ENCODE peak calls at places on chromosomes 16 and 17, in ten cellular contexts. C is activated CD8-positive, alpha-beta T cell treated with anti-CD3 and anti-CD28 coated beads for 36 hours; H is RCC 7860; O is Right ventricle myocardium superior; V is activated gamma-delta T cell; S is naive B cell; M is HFF-Myc; T is activated CD8-positive, alpha-beta memory T cell treated with anti-CD3 and anti-CD28 coated beads, Interleukin-2, amount 10 ng/mL, durations not matched to agents 7 days and 5 days; Y is amniotic epithelial cell; L is stimulated activated CD4-positive, alpha-beta T cell treated with anti-CD3 and anti-CD28 coated beads, Interleukin-1b, Interleukin-23, amount 100 ng/mL, for 1 hour. Z is an unnamed sample.
A peak's percentile ranks its signal among the peaks of the same experiment; 100 is the strongest.

GRCh38 chr16:82059983-82060421 is 24.9 kb downstream of the HSD17B2 start:
- DNase-seq in C (no peak), H (no peak), O (no peak), V (no peak), S (no peak), M (no peak), T (no peak), Y (peak; percentile 82), L (no peak), Z (no peak)

GRCh38 chr17:49510059-49510719 is 15.1 kb downstream of the NGFR start:
- DNase-seq in C (no peak), H (no peak), O (no peak), V (no peak), S (no peak), M (no peak), T (no peak), Y (no peak), L (no peak), Z (no peak)

GRCh38 chr16:73068546-73069401 is 20.8 kb upstream of the ZFHX3 start:
- DNase-seq in C (no peak), H (peak; percentile 83), O (peak; percentile 85), V (no peak), S (no peak), M (peak; percentile 74), T (no peak), Y (peak; percentile 94), L (no peak), Z (no peak)

GRCh38 chr17:80105762-80106161 is 4.4 kb downstream of the GAA start:
- DNase-seq in C (no peak), H (no peak), O (peak; percentile 41), V (no peak), S (no peak), M (no peak), T (no peak), Y (no peak), L (no peak), Z (no peak)

GRCh38 chr17:76166168-76166567 is 25.1 kb upstream of the FOXJ1 start:
- DNase-seq in C (no peak), H (no peak), O (no peak), V (no peak), S (no peak), M (no peak), T (no peak), Y (no peak), L (no peak), Z (no peak)

GRCh38 chr16:85888405-85889331 is 10.3 kb upstream of the IRF8 start:
- DNase-seq in C (peak; percentile 72), H (peak; percentile 90), O (no peak), V (no peak), S (peak; percentile 76), M (peak; percentile 35), T (peak; percentile 56), Y (peak; percentile 45), L (no peak), Z (no peak)

GRCh38 chr17:45852535-45853297 is 8.0 kb downstream of the SPPL2C start:
- DNase-seq in C (peak; percentile 76), H (peak; percentile 26), O (peak; percentile 62), V (no peak), S (peak; percentile 26), M (peak; percentile 12), T (peak; percentile 66), Y (peak; percentile 37), L (no peak), Z (peak; percentile 21)

GRCh38 chr17:60704170-60704569 is 26.5 kb downstream of the BCAS3 start:
- DNase-seq in C (no peak), H (no peak), O (no peak), V (no peak), S (no peak), M (no peak), T (no peak), Y (no peak), L (no peak), Z (no peak)

GRCh38 chr17:80889897-80890550 is 101.6 kb upstream of the CHMP6 start:
- DNase-seq in C (peak; percentile 65), H (no peak), O (peak; percentile 26), V (no peak), S (no peak), M (no peak), T (peak; percentile 76), Y (no peak), L (no peak), Z (no peak)

GRCh38 chr17:62650587-62650986 is 23.1 kb downstream of the MRC2 start:
- DNase-seq in C (no peak), H (peak; percentile 47), O (no peak), V (no peak), S (no peak), M (no peak), T (no peak), Y (no peak), L (no peak), Z (no peak)

Z was measured in T-helper 17 cell.